ENCODE peak calls at places on chromosomes 11 and 22, in seven cellular contexts. One of them, this sample, is unnamed.

GRCh38 chr11:57482782-57483569 is 22.6 kb downstream of the RTN4RL2 start:
- DNase-seq in posterior cingulate gyrus: peak
- DNase-seq in activated naive CD4-positive, alpha-beta T cell treated with anti-CD3 and anti-CD28 coated beads for 36 hours: peak
- DNase-seq in hippocampal formation: no peak
- DNase-seq in LoVo: no peak
- DNase-seq in NCI-H1436: peak
- DNase-seq in epithelial cell of esophagus: peak
- DNase-seq in this sample: peak

GRCh38 chr11:72787262-72788104 is 6.4 kb downstream of the STARD10 start:
- DNase-seq in LoVo: no peak
- DNase-seq in activated naive CD4-positive, alpha-beta T cell treated with anti-CD3 and anti-CD28 coated beads for 36 hours: no peak
- DNase-seq in NCI-H1436: peak
- DNase-seq in epithelial cell of esophagus: no peak
- DNase-seq in hippocampal formation: no peak
- DNase-seq in posterior cingulate gyrus: no peak
- DNase-seq in this sample: peak

GRCh38 chr11:61041755-61042518 is 60.4 kb upstream of the CD5 start:
- DNase-seq in activated naive CD4-positive, alpha-beta T cell treated with anti-CD3 and anti-CD28 coated beads for 36 hours: peak
- DNase-seq in NCI-H1436: peak
- DNase-seq in epithelial cell of esophagus: no peak
- DNase-seq in LoVo: no peak
- DNase-seq in hippocampal formation: no peak
- DNase-seq in posterior cingulate gyrus: peak
- DNase-seq in this sample: peak

GRCh38 chr11:125315088-125315740 is 150.7 kb downstream of the PKNOX2 start:
- DNase-seq in epithelial cell of esophagus: no peak
- DNase-seq in posterior cingulate gyrus: no peak
- DNase-seq in activated naive CD4-positive, alpha-beta T cell treated with anti-CD3 and anti-CD28 coated beads for 36 hours: no peak
- DNase-seq in LoVo: no peak
- DNase-seq in NCI-H1436: no peak
- DNase-seq in hippocampal formation: no peak
- DNase-seq in this sample: no peak

GRCh38 chr11:22633354-22633902 is 7.8 kb upstream of the FANCF start:
- DNase-seq in posterior cingulate gyrus: no peak
- DNase-seq in hippocampal formation: no peak
- DNase-seq in epithelial cell of esophagus: peak
- DNase-seq in activated naive CD4-positive, alpha-beta T cell treated with anti-CD3 and anti-CD28 coated beads for 36 hours: no peak
- DNase-seq in NCI-H1436: no peak
- DNase-seq in LoVo: no peak
- DNase-seq in this sample: no peak

GRCh38 chr11:44340656-44341055 is 30.7 kb upstream of the ALX4 start:
- DNase-seq in posterior cingulate gyrus: no peak
- DNase-seq in activated naive CD4-positive, alpha-beta T cell treated with anti-CD3 and anti-CD28 coated beads for 36 hours: no peak
- DNase-seq in NCI-H1436: no peak
- DNase-seq in epithelial cell of esophagus: no peak
- DNase-seq in LoVo: no peak
- DNase-seq in hippocampal formation: no peak
- DNase-seq in this sample: no peak

GRCh38 chr11:60985501-60985900 is 14.0 kb downstream of the CD6 start:
- DNase-seq in LoVo: no peak
- DNase-seq in activated naive CD4-positive, alpha-beta T cell treated with anti-CD3 and anti-CD28 coated beads for 36 hours: peak
- DNase-seq in hippocampal formation: no peak
- DNase-seq in posterior cingulate gyrus: no peak
- DNase-seq in NCI-H1436: no peak
- DNase-seq in epithelial cell of esophagus: no peak
- DNase-seq in this sample: no peak

GRCh38 chr11:61111786-61112517 is 9.7 kb downstream of the CD5 start:
- DNase-seq in hippocampal formation: no peak
- DNase-seq in activated naive CD4-positive, alpha-beta T cell treated with anti-CD3 and anti-CD28 coated beads for 36 hours: peak
- DNase-seq in NCI-H1436: no peak
- DNase-seq in epithelial cell of esophagus: no peak
- DNase-seq in LoVo: no peak
- DNase-seq in posterior cingulate gyrus: no peak
- DNase-seq in this sample: peak

GRCh38 chr22:41929158-41929896 is 2.7 kb upstream of the TNFRSF13C start:
- DNase-seq in activated naive CD4-positive, alpha-beta T cell treated with anti-CD3 and anti-CD28 coated beads for 36 hours: no peak
- DNase-seq in hippocampal formation: no peak
- DNase-seq in epithelial cell of esophagus: no peak
- DNase-seq in NCI-H1436: peak
- DNase-seq in posterior cingulate gyrus: no peak
- DNase-seq in LoVo: no peak
- DNase-seq in this sample: no peak

GRCh38 chr11:117792241-117792640 is 4.8 kb downstream of the DSCAML1 start:
- DNase-seq in NCI-H1436: no peak
- DNase-seq in LoVo: no peak
- DNase-seq in epithelial cell of esophagus: no peak
- DNase-seq in hippocampal formation: no peak
- DNase-seq in activated naive CD4-positive, alpha-beta T cell treated with anti-CD3 and anti-CD28 coated beads for 36 hours: no peak
- DNase-seq in posterior cingulate gyrus: no peak
- DNase-seq in this sample: no peak

GRCh38 chr11:57461841-57462489 is 1.6 kb downstream of the RTN4RL2 start:
- DNase-seq in hippocampal formation: no peak
- DNase-seq in activated naive CD4-positive, alpha-beta T cell treated with anti-CD3 and anti-CD28 coated beads for 36 hours: no peak
- DNase-seq in LoVo: no peak
- DNase-seq in epithelial cell of esophagus: no peak
- DNase-seq in posterior cingulate gyrus: no peak
- DNase-seq in NCI-H1436: no peak
- DNase-seq in this sample: no peak

GRCh38 chr11:104841973-104842372 is 56.3 kb downstream of the CASP12 start:
- DNase-seq in hippocampal formation: no peak
- DNase-seq in posterior cingulate gyrus: no peak
- DNase-seq in LoVo: no peak
- DNase-seq in NCI-H1436: no peak
- DNase-seq in epithelial cell of esophagus: no peak
- DNase-seq in activated naive CD4-positive, alpha-beta T cell treated with anti-CD3 and anti-CD28 coated beads for 36 hours: no peak
- DNase-seq in this sample: no peak

GRCh38 chr11:110524227-110524626 is 94.5 kb downstream of the FDX1 start:
- DNase-seq in LoVo: no peak
- DNase-seq in hippocampal formation: no peak
- DNase-seq in NCI-H1436: no peak
- DNase-seq in epithelial cell of esophagus: peak
- DNase-seq in posterior cingulate gyrus: no peak
- DNase-seq in activated naive CD4-positive, alpha-beta T cell treated with anti-CD3 and anti-CD28 coated beads for 36 hours: no peak
- DNase-seq in this sample: no peak

GRCh38 chr11:106262852-106263251 is 185.4 kb downstream of the AASDHPPT start:
- DNase-seq in hippocampal formation: no peak
- DNase-seq in posterior cingulate gyrus: no peak
- DNase-seq in LoVo: no peak
- DNase-seq in NCI-H1436: no peak
- DNase-seq in epithelial cell of esophagus: no peak
- DNase-seq in activated naive CD4-positive, alpha-beta T cell treated with anti-CD3 and anti-CD28 coated beads for 36 hours: no peak
- DNase-seq in this sample: no peak

GRCh38 chr11:96307748-96308133 is 35.3 kb downstream of the MAML2 start:
- DNase-seq in hippocampal formation: no peak
- DNase-seq in posterior cingulate gyrus: no peak
- DNase-seq in activated naive CD4-positive, alpha-beta T cell treated with anti-CD3 and anti-CD28 coated beads for 36 hours: no peak
- DNase-seq in LoVo: peak
- DNase-seq in epithelial cell of esophagus: peak
- DNase-seq in NCI-H1436: no peak
- DNase-seq in this sample: no peak

GRCh38 chr11:97739892-97740782 is 1280.6 kb upstream of the CNTN5 start:
- DNase-seq in hippocampal formation: no peak
- DNase-seq in activated naive CD4-positive, alpha-beta T cell treated with anti-CD3 and anti-CD28 coated beads for 36 hours: no peak
- DNase-seq in epithelial cell of esophagus: peak
- DNase-seq in LoVo: no peak
- DNase-seq in posterior cingulate gyrus: no peak
- DNase-seq in NCI-H1436: no peak
- DNase-seq in this sample: no peak

GRCh38 chr11:74465291-74465708 is 2.0 kb downstream of the KCNE3 start:
- DNase-seq in posterior cingulate gyrus: no peak
- DNase-seq in epithelial cell of esophagus: peak
- DNase-seq in LoVo: peak
- DNase-seq in NCI-H1436: no peak
- DNase-seq in hippocampal formation: no peak
- DNase-seq in activated naive CD4-positive, alpha-beta T cell treated with anti-CD3 and anti-CD28 coated beads for 36 hours: no peak
- DNase-seq in this sample: no peak

GRCh38 chr11:1343391-1344055 is 34.1 kb upstream of the TOLLIP start:
- DNase-seq in activated naive CD4-positive, alpha-beta T cell treated with anti-CD3 and anti-CD28 coated beads for 36 hours: no peak
- DNase-seq in NCI-H1436: no peak
- DNase-seq in epithelial cell of esophagus: no peak
- DNase-seq in posterior cingulate gyrus: no peak
- DNase-seq in hippocampal formation: no peak
- DNase-seq in LoVo: no peak
- DNase-seq in this sample: no peak

GRCh38 chr11:69249641-69250502 is 44.1 kb upstream of the MYEOV start:
- DNase-seq in hippocampal formation: no peak
- DNase-seq in NCI-H1436: no peak
- DNase-seq in LoVo: no peak
- DNase-seq in activated naive CD4-positive, alpha-beta T cell treated with anti-CD3 and anti-CD28 coated beads for 36 hours: no peak
- DNase-seq in posterior cingulate gyrus: no peak
- DNase-seq in epithelial cell of esophagus: peak
- DNase-seq in this sample: no peak

GRCh38 chr11:96102664-96103068 is 178.8 kb upstream of the MTMR2 start:
- DNase-seq in NCI-H1436: no peak
- DNase-seq in activated naive CD4-positive, alpha-beta T cell treated with anti-CD3 and anti-CD28 coated beads for 36 hours: no peak
- DNase-seq in LoVo: no peak
- DNase-seq in posterior cingulate gyrus: no peak
- DNase-seq in epithelial cell of esophagus: no peak
- DNase-seq in hippocampal formation: no peak
- DNase-seq in this sample: no peak

GRCh38 chr11:129143335-129143734 is 48.8 kb downstream of the ARHGAP32 start:
- DNase-seq in NCI-H1436: no peak
- DNase-seq in hippocampal formation: peak
- DNase-seq in LoVo: peak
- DNase-seq in posterior cingulate gyrus: peak
- DNase-seq in activated naive CD4-positive, alpha-beta T cell treated with anti-CD3 and anti-CD28 coated beads for 36 hours: no peak
- DNase-seq in epithelial cell of esophagus: peak
- DNase-seq in this sample: no peak

GRCh38 chr11:70769106-70769505 is 370.8 kb downstream of the CTTN start:
- DNase-seq in activated naive CD4-positive, alpha-beta T cell treated with anti-CD3 and anti-CD28 coated beads for 36 hours: no peak
- DNase-seq in epithelial cell of esophagus: no peak
- DNase-seq in posterior cingulate gyrus: no peak
- DNase-seq in hippocampal formation: no peak
- DNase-seq in LoVo: no peak
- DNase-seq in NCI-H1436: no peak
- DNase-seq in this sample: no peak

GRCh38 chr22:22687638-22688500 is 43.5 kb downstream of the GGTLC2 start:
- DNase-seq in activated naive CD4-positive, alpha-beta T cell treated with anti-CD3 and anti-CD28 coated beads for 36 hours: peak
- DNase-seq in hippocampal formation: peak
- DNase-seq in LoVo: peak
- DNase-seq in NCI-H1436: no peak
- DNase-seq in posterior cingulate gyrus: peak
- DNase-seq in epithelial cell of esophagus: peak
- DNase-seq in this sample: peak

GRCh38 chr22:20779813-20780148 is 5.9 kb downstream of the SERPIND1 start:
- DNase-seq in hippocampal formation: no peak
- DNase-seq in NCI-H1436: no peak
- DNase-seq in activated naive CD4-positive, alpha-beta T cell treated with anti-CD3 and anti-CD28 coated beads for 36 hours: no peak
- DNase-seq in LoVo: no peak
- DNase-seq in epithelial cell of esophagus: peak
- DNase-seq in posterior cingulate gyrus: no peak
- DNase-seq in this sample: no peak

GRCh38 chr11:9263840-9264380 is 1.2 kb downstream of the DENND5A start:
- DNase-seq in LoVo: no peak
- DNase-seq in hippocampal formation: peak
- DNase-seq in epithelial cell of esophagus: no peak
- DNase-seq in posterior cingulate gyrus: no peak
- DNase-seq in NCI-H1436: no peak
- DNase-seq in activated naive CD4-positive, alpha-beta T cell treated with anti-CD3 and anti-CD28 coated beads for 36 hours: peak
- DNase-seq in this sample: peak

This sample was measured in activated CD8-positive, alpha-beta T cell treated with anti-CD3 and anti-CD28 coated beads, Interleukin-2, amount 10 ng/mL, durations not matched to agents 7 days and 5 days.